ENCODE peak calls at places on chromosomes 11 and 22, in eight cellular contexts. U, T, D, Q, R, N, J and O are unnamed samples.

GRCh38 chr11:15651033-15651432 is 536.3 kb downstream of the INSC start:
- DNase-seq in N (no peak), T (no peak), Q (no peak), D (no peak), J (no peak), R (no peak), U (no peak), O (no peak)

GRCh38 chr11:32562839-32563599 is 20.6 kb upstream of the EIF3M start:
- DNase-seq in T (no peak), Q (peak), R (no peak), J (no peak), U (no peak), D (no peak), N (no peak), O (peak)

GRCh38 chr11:97461934-97462333 is 1072.1 kb downstream of the JRKL start:
- DNase-seq in D (no peak), N (no peak), J (no peak), U (no peak), R (no peak), T (no peak), Q (no peak), O (no peak)

GRCh38 chr11:116901211-116901610 is 63.8 kb upstream of the APOA1 start:
- DNase-seq in D (no peak), N (no peak), U (no peak), T (no peak), Q (no peak), R (no peak), J (no peak), O (no peak)

GRCh38 chr11:71466358-71466757 is 13.4 kb downstream of the NADSYN1 start:
- DNase-seq in U (no peak), R (no peak), J (no peak), T (no peak), N (no peak), D (no peak), Q (no peak), O (no peak)

GRCh38 chr11:4683020-4683419 is 14.6 kb downstream of the OR51E2 start:
- DNase-seq in J (no peak), R (no peak), N (peak), U (peak), T (no peak), Q (no peak), D (no peak), O (peak)

GRCh38 chr11:124725719-124726105 is 14.0 kb upstream of the NRGN start:
- DNase-seq in U (peak), R (no peak), N (peak), D (peak), Q (peak), J (no peak), T (no peak), O (peak)

GRCh38 chr11:850777-851762 is 8.4 kb downstream of the TSPAN4 start:
- DNase-seq in N (peak), D (no peak), R (no peak), T (no peak), Q (no peak), J (peak), U (no peak), O (no peak)

GRCh38 chr22:45007247-45007945 is 2.4 kb downstream of the PHF21B start:
- DNase-seq in D (no peak), T (no peak), Q (peak), R (peak), J (peak), N (peak), U (peak), O (peak)

GRCh38 chr11:16610213-16610737 is 128.2 kb upstream of the C11orf58 start:
- DNase-seq in U (no peak), Q (no peak), T (no peak), N (no peak), J (no peak), D (no peak), R (no peak), O (no peak)

GRCh38 chr11:112157274-112157766 is 6.6 kb downstream of the IL18 start:
- DNase-seq in U (peak), T (no peak), Q (peak), D (no peak), J (no peak), N (peak), R (no peak), O (peak)

GRCh38 chr11:126103150-126103549 is 40.5 kb upstream of the CDON start:
- DNase-seq in N (no peak), Q (no peak), U (no peak), J (no peak), T (no peak), D (no peak), R (no peak), O (no peak)

GRCh38 chr22:41445171-41446056 is 1.2 kb downstream of the TOB2 start:
- DNase-seq in T (peak), J (peak), U (peak), D (no peak), N (peak), Q (no peak), R (peak), O (no peak)

GRCh38 chr11:1401656-1402221 is 12.0 kb downstream of the BRSK2 start:
- DNase-seq in R (peak), Q (peak), N (peak), D (peak), U (peak), T (peak), J (peak), O (peak)